ENCODE peak calls at places on chromosomes 13 and 19, in six cellular contexts. J is GM12865, R is lower lobe of right lung, P is HL-60, U is natural killer cell, E is foreskin fibroblast. X is an unnamed sample.

GRCh38 chr13:51325837-51326236 is 13.7 kb upstream of the SERPINE3 start:
- DNase-seq in P (no peak), U (no peak), E (no peak), J (no peak), R (no peak), X (no peak)

GRCh38 chr19:1079566-1080111 is 12.7 kb downstream of the ARHGAP45 start:
- DNase-seq in R (no peak), J (no peak), P (no peak), U (no peak), E (no peak), X (no peak)

GRCh38 chr13:84686973-84687372 is 804.7 kb upstream of the SLITRK1 start:
- DNase-seq in P (no peak), J (no peak), U (no peak), R (no peak), E (no peak), X (no peak)

GRCh38 chr13:49292742-49293498 is 45.2 kb downstream of the CDADC1 start:
- DNase-seq in P (no peak), E (peak; percentile 74), U (no peak), J (no peak), R (no peak), X (no peak)

GRCh38 chr13:84208251-84208650 is 326.0 kb upstream of the SLITRK1 start:
- DNase-seq in P (no peak), R (no peak), J (peak; percentile 0), U (no peak), E (no peak), X (no peak)

GRCh38 chr13:66266348-66266747 is 963.8 kb downstream of the PCDH9 start:
- DNase-seq in P (no peak), E (no peak), J (no peak), R (no peak), U (no peak), X (no peak)

GRCh38 chr13:39159393-39159792 is 121.1 kb downstream of the NHLRC3 start:
- DNase-seq in J (no peak), P (no peak), U (no peak), E (no peak), R (no peak), X (no peak)

GRCh38 chr13:20192470-20193141 is at the start of gene GJB2:
- DNase-seq in U (no peak), J (no peak), P (no peak), R (no peak), E (no peak), X (no peak)

GRCh38 chr13:79285159-79285558 is 120.9 kb downstream of the RBM26 start:
- DNase-seq in J (no peak), P (no peak), U (no peak), R (no peak), E (no peak), X (no peak)

GRCh38 chr19:46716013-46716671 is 772 bp downstream of the PRKD2 start:
- DNase-seq in U (no peak), E (peak; percentile 56), J (no peak), R (peak; percentile 56), P (no peak), X (peak; percentile 47)

GRCh38 chr13:110245421-110245899 is 61.5 kb downstream of the COL4A1 start:
- DNase-seq in E (peak; percentile 85), J (no peak), P (no peak), R (no peak), U (no peak), X (no peak)

GRCh38 chr13:112774448-112774792 is 84.6 kb downstream of the ATP11A start:
- DNase-seq in R (no peak), E (no peak), P (no peak), U (no peak), J (no peak), X (no peak)

GRCh38 chr13:49098198-49098597 is 121.9 kb upstream of the MLNR start:
- DNase-seq in P (no peak), U (no peak), R (no peak), J (no peak), E (peak; percentile 87), X (no peak)

GRCh38 chr19:7652061-7652641 is 15.2 kb downstream of the STXBP2 start:
- DNase-seq in E (peak; percentile 93), P (peak; percentile 98), U (peak; percentile 87), R (peak; percentile 91), J (peak; percentile 89), X (peak; percentile 95)

GRCh38 chr13:41506312-41506711 is 49.0 kb downstream of the RGCC start:
- DNase-seq in J (no peak), U (no peak), R (no peak), E (no peak), P (no peak), X (no peak)

GRCh38 chr13:39313721-39314120 is 275.5 kb downstream of the NHLRC3 start:
- DNase-seq in R (no peak), P (no peak), U (no peak), E (no peak), J (no peak), X (no peak)

GRCh38 chr19:34134190-34135032 is 37.9 kb upstream of the LSM14A start:
- DNase-seq in P (peak; percentile 67), R (peak; percentile 92), J (peak; percentile 95), U (peak; percentile 82), E (peak; percentile 91), X (no peak)

GRCh38 chr19:35228177-35228930 is at the start of gene FAM187B:
- DNase-seq in J (no peak), R (no peak), E (no peak), U (peak; percentile 6), P (no peak), X (no peak)

GRCh38 chr13:110812111-110812868 is 98.8 kb downstream of the ING1 start:
- DNase-seq in E (peak; percentile 21), J (no peak), R (no peak), P (no peak), U (no peak), X (no peak)

GRCh38 chr19:15022752-15023151 is 26.5 kb upstream of the CASP14 start:
- DNase-seq in J (no peak), P (no peak), U (no peak), E (no peak), R (no peak), X (no peak)

GRCh38 chr13:113187263-113187669 is 21.2 kb downstream of the PCID2 start:
- DNase-seq in U (no peak), P (no peak), R (no peak), J (no peak), E (peak; percentile 99), X (peak; percentile 88)

GRCh38 chr19:19319725-19320361 is 466 bp downstream of the SUGP1 start:
- DNase-seq in J (no peak), U (no peak), P (peak; percentile 12), E (no peak), R (no peak), X (no peak)

GRCh38 chr19:20247016-20247683 is 80.1 kb downstream of the ZNF486 start:
- DNase-seq in P (peak; percentile 6), U (no peak), R (no peak), E (peak; percentile 5), J (no peak), X (no peak)

GRCh38 chr13:22114630-22115311 is 443.9 kb downstream of the FGF9 start:
- DNase-seq in E (no peak), J (peak; percentile 95), U (no peak), P (peak; percentile 30), R (peak; percentile 60), X (peak; percentile 79)

GRCh38 chr13:75566658-75567057 is 17.1 kb downstream of the UCHL3 start:
- DNase-seq in U (no peak), J (no peak), P (no peak), E (peak; percentile 78), R (no peak), X (no peak)

GRCh38 chr19:50602496-50602895 is 34.3 kb upstream of the LRRC4B start:
- DNase-seq in R (no peak), J (no peak), P (no peak), U (no peak), E (no peak), X (no peak)
- TF ChIP-seq CTCF in R (no peak), J (no peak), P (no peak), U (no peak), E (no peak), X (no peak)

DNA sequence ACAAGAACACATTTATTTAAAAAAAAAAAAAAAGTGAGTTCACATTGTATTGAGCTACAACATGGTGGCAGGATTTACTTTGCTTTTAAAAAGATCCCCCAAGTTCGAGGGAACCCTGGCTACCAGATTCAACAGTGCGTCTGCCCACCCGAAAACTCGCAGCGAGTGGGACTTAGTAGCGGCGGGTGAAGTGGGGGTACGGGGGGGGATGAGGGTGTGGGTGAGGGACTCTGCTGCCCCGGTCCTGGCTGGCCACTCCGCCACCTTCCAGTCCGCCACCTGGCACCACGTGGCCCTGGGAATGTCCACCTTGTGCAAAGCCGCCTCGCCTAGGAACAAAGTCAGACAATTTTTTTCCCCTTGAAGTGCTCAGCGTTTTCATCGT is 19.3 kb upstream of the TINCR start:
- DNase-seq in P (no peak), U (no peak), R (no peak), E (no peak), J (no peak), X (no peak)
- TF ChIP-seq CTCF in P (no peak), U (no peak), R (no peak), E (no peak), J (no peak), X (no peak)

GRCh38 chr13:106696140-106696539 is 128.2 kb upstream of the ARGLU1 start:
- DNase-seq in R (no peak), J (no peak), P (no peak), U (no peak), E (no peak), X (no peak)

GRCh38 chr13:106691861-106692260 is 123.9 kb upstream of the ARGLU1 start:
- DNase-seq in P (no peak), J (no peak), E (no peak), U (no peak), R (no peak), X (no peak)

GRCh38 chr13:106695139-106695538 is 127.2 kb upstream of the ARGLU1 start:
- DNase-seq in E (no peak), P (no peak), R (no peak), J (no peak), U (no peak), X (no peak)

GRCh38 chr13:106700007-106700950 is 132.3 kb upstream of the ARGLU1 start:
- DNase-seq in P (no peak), U (no peak), R (no peak), J (no peak), E (peak; percentile 71), X (no peak)

DNA sequence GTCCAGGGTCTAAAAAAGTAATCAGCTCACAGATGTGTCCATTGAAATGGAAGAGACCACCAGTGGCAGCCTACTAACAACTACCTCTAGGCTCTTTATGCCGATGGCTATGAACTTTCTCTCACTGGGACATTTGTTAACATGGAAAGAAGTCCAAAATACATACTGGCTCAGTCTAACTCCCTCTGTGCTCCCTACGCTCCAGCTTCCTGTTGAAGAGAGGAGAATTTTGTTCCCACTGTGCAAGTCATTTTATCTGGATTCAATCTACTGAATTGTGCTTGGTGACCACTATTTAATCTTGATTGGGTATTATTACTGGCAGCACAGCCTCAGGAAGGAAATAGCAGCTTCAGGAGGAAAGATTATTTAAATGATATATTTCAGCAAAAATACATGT is 128.8 kb upstream of the ARGLU1 start:
- DNase-seq in J (no peak), U (no peak), P (no peak), R (no peak), E (no peak), X (no peak)
- TF ChIP-seq CTCF in J (no peak), U (no peak), P (no peak), R (no peak), E (no peak), X (no peak)

DNA sequence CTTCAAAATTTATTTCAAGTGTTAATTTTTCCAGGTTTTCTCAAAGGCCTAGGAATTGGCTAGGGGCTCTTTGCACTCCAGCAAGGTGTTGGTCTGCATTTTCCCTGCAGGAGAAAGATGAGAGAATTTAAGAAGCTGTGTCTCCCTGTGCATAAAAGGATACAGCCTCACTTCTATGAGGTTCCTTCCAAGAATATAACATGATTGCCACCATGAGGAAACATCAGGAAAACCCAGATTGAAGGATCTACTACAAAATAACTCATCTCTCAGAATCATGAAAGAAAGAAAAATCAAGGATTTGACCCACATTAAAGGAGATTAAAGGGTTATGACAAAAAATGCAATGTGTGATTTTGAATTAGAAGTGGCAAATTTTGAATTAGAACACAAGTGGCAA is 69.9 kb downstream of the RUBCNL start:
- DNase-seq in J (no peak), E (peak; percentile 61), R (no peak), U (no peak), P (peak; percentile 25), X (no peak)
- TF ChIP-seq CTCF in J (no peak), E (peak; percentile 6), R (no peak), U (no peak), P (no peak), X (no peak)

X was measured in CD14-positive monocyte.